ENCODE peak calls at places on chromosomes 1 and 21, in four cellular contexts. F, L, N and T are unnamed samples.
A peak's percentile ranks its signal among the peaks of the same experiment; 100 is the strongest.

GRCh38 chr1:40299366-40300248 is 17.5 kb downstream of the COL9A2 start:
- DNase-seq in F (no peak), L (peak; percentile 65), N (peak; percentile 67), T (no peak)

GRCh38 chr1:116375884-116376733 is 3.1 kb downstream of the ATP1A1 start:
- DNase-seq in F (peak; percentile 20), L (peak; percentile 78), N (peak; percentile 80), T (no peak)

GRCh38 chr1:204793259-204793658 is 77.4 kb upstream of the NFASC start:
- DNase-seq in F (no peak), L (no peak), N (no peak), T (no peak)

GRCh38 chr1:27141266-27142003 is 13.5 kb downstream of the SLC9A1 start:
- DNase-seq in F (no peak), L (no peak), N (no peak), T (no peak)

GRCh38 chr1:119686661-119687060 is 25.1 kb upstream of the PHGDH start:
- DNase-seq in F (no peak), L (no peak), N (no peak), T (no peak)

GRCh38 chr1:189821838-189822237 is 655.8 kb downstream of the BRINP3 start:
- DNase-seq in F (no peak), L (peak; percentile 6), N (no peak), T (no peak)

GRCh38 chr1:12153181-12153785 is 13.5 kb upstream of the TNFRSF1B start:
- DNase-seq in F (peak; percentile 80), L (peak; percentile 67), N (peak; percentile 77), T (no peak)

GRCh38 chr1:15180189-15180588 is 26.6 kb downstream of the TMEM51 start:
- DNase-seq in F (no peak), L (no peak), N (no peak), T (no peak)

GRCh38 chr1:167221126-167221803 is 579 bp downstream of the POU2F1 start:
- DNase-seq in F (no peak), L (no peak), N (peak; percentile 16), T (peak; percentile 46)

GRCh38 chr1:2974701-2975301 is 46.5 kb upstream of the ACTRT2 start:
- DNase-seq in F (no peak), L (no peak), N (no peak), T (no peak)

GRCh38 chr1:26848947-26849774 is 13.8 kb upstream of the SFN start:
- DNase-seq in F (no peak), L (peak; percentile 80), N (peak; percentile 48), T (no peak)

GRCh38 chr1:221099747-221100146 is 220.5 kb downstream of the HLX start:
- DNase-seq in F (no peak), L (no peak), N (no peak), T (no peak)

GRCh38 chr1:201949491-201949890 is 3.1 kb upstream of the LMOD1 start:
- DNase-seq in F (no peak), L (no peak), N (no peak), T (no peak)

GRCh38 chr1:47424336-47424982 is 8.4 kb downstream of the FOXE3 start:
- DNase-seq in F (no peak), L (peak; percentile 14), N (peak; percentile 60), T (no peak)

GRCh38 chr21:22758478-22758877 is 1760.3 kb downstream of the NCAM2 start:
- DNase-seq in F (no peak), L (no peak), N (no peak), T (no peak)

GRCh38 chr1:202221911-202222909 is 28.6 kb downstream of the LGR6 start:
- DNase-seq in F (no peak), L (no peak), N (no peak), T (no peak)

GRCh38 chr1:155272466-155273133 is 704 bp downstream of the CLK2 start:
- DNase-seq in F (no peak), L (peak; percentile 63), N (peak; percentile 63), T (no peak)

GRCh38 chr1:186985889-186986491 is 157.2 kb downstream of the PLA2G4A start:
- DNase-seq in F (peak; percentile 54), L (peak; percentile 36), N (peak; percentile 84), T (no peak)

GRCh38 chr21:44444286-44444931 is 10.9 kb upstream of the LRRC3 start:
- DNase-seq in F (no peak), L (no peak), N (no peak), T (no peak)

GRCh38 chr1:230421485-230421884 is 4.6 kb downstream of the PGBD5 start:
- DNase-seq in F (no peak), L (no peak), N (no peak), T (no peak)

GRCh38 chr1:229258031-229258850 is 12.7 kb upstream of the RAB4A start:
- DNase-seq in F (peak; percentile 78), L (peak; percentile 33), N (peak; percentile 84), T (peak; percentile 46)

GRCh38 chr1:213019450-213019849 is 3.8 kb upstream of the ANGEL2 start:
- DNase-seq in F (no peak), L (no peak), N (no peak), T (no peak)

GRCh38 chr1:24027838-24028468 is 47.8 kb upstream of the SRSF10 start:
- DNase-seq in F (peak; percentile 23), L (peak; percentile 43), N (peak; percentile 81), T (no peak)

GRCh38 chr1:212607206-212607923 is 1.2 kb upstream of the ATF3 start:
- DNase-seq in F (peak; percentile 53), L (no peak), N (no peak), T (peak; percentile 14)

GRCh38 chr1:109263597-109264378 is 14.4 kb downstream of the CELSR2 start:
- DNase-seq in F (peak; percentile 82), L (peak; percentile 46), N (peak; percentile 84), T (peak; percentile 97)

GRCh38 chr1:24930703-24931480 is 816 bp upstream of the RUNX3 start:
- DNase-seq in F (no peak), L (no peak), N (no peak), T (no peak)

GRCh38 chr1:37449936-37450335 is 24.4 kb upstream of the ZC3H12A start:
- DNase-seq in F (peak; percentile 63), L (no peak), N (no peak), T (no peak)

GRCh38 chr1:41482001-41482765 is 2.3 kb downstream of the EDN2 start:
- DNase-seq in F (no peak), L (no peak), N (no peak), T (no peak)

GRCh38 chr1:225670356-225670755 is 17.4 kb upstream of the ENAH start:
- DNase-seq in F (no peak), L (peak; percentile 59), N (no peak), T (no peak)

GRCh38 chr1:44653107-44653964 is 20.9 kb downstream of the TMEM53 start:
- DNase-seq in F (no peak), L (no peak), N (no peak), T (no peak)

GRCh38 chr1:20343937-20344302 is 53.2 kb downstream of the VWA5B1 start:
- DNase-seq in F (no peak), L (no peak), N (no peak), T (no peak)

GRCh38 chr1:206469933-206470691 is at the start of gene IKBKE:
- DNase-seq in F (peak; percentile 73), L (peak; percentile 58), N (peak; percentile 69), T (no peak)
- TF ChIP-seq CTCF in F (peak; percentile 30), L (no peak), N (peak; percentile 44), T (peak; percentile 25)

DNA sequence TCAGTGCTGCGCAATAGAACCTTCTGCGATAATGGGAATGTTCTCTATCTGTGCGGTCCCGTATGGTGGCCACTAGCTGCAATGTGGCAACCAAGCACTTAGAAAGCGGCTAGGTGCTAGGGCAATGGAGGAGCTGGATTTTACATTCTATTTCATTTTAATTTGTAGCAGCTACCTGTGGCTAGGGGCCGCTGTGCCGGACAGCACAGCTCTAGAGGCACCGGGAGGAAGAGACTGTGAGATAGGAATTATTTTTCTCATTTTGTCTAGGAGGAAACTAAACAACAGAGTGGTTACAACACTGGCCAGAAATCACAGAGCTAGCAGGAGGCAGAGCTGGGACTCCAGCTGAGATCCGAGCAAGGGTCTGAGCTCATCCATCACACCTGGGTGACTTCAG is 130.6 kb upstream of the CD34 start:
- DNase-seq in F (no peak), L (no peak), N (no peak), T (no peak)
- TF ChIP-seq CTCF in F (no peak), L (no peak), N (no peak), T (no peak)

GRCh38 chr21:21690068-21690665 is 692.0 kb downstream of the NCAM2 start:
- DNase-seq in F (no peak), L (no peak), N (no peak), T (no peak)

GRCh38 chr21:21688877-21689276 is 690.7 kb downstream of the NCAM2 start:
- DNase-seq in F (no peak), L (peak; percentile 18), N (peak; percentile 62), T (no peak)
- TF ChIP-seq CTCF in F (no peak), L (peak; percentile 52), N (peak; percentile 59), T (peak; percentile 43)

DNA sequence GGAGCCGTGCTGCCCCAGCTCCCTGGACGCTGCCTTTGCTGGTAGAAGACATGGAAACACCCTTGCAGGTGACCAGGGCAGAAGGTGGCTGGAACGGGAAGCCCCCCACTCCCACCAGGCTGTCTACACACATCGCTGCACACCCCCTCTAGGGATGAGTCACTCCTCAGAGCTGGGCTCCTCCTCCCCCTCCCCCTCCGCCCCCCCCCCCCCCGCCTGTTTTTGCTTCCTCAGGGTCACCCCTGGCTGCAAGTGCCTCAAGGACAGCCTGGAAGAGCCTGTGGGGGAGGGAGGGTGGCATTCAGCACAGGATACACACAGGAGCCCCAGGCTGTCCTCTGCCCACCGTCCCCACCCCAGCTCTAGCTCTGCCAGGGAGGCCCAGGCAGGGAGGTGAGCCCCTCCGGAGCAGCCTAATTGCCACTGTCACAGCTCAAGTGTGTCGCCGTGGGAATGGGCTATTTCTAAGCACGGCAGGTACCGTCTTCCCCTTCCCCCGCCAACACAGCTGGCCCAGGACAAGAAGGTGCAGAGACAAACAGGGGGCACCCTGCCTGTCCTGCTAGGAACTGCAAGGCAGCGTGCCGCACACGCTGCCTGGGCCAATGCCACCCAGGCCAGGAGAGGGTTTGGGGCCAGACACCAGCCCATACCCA is 2.5 kb downstream of the FNDC10 start:
- DNase-seq in F (peak; percentile 46), L (no peak), N (no peak), T (no peak)
- TF ChIP-seq CTCF in F (peak; percentile 25), L (no peak), N (peak; percentile 37), T (peak; percentile 35)

GRCh38 chr1:81780705-81781454 is 19.9 kb upstream of the ADGRL2 start:
- DNase-seq in F (no peak), L (no peak), N (no peak), T (no peak)

GRCh38 chr1:81781749-81782148 is 19.0 kb upstream of the ADGRL2 start:
- DNase-seq in F (no peak), L (no peak), N (no peak), T (no peak)
- TF ChIP-seq CTCF in F (no peak), L (no peak), N (peak; percentile 10), T (no peak)

GRCh38 chr1:232942413-232943294 is 7.8 kb upstream of the NTPCR start:
- DNase-seq in F (no peak), L (no peak), N (no peak), T (no peak)

GRCh38 chr1:232937741-232938375 is 12.6 kb upstream of the NTPCR start:
- DNase-seq in F (no peak), L (no peak), N (peak; percentile 42), T (no peak)

GRCh38 chr1:232938926-232939325 is 11.5 kb upstream of the NTPCR start:
- DNase-seq in F (no peak), L (no peak), N (no peak), T (no peak)

GRCh38 chr1:232939748-232940147 is 10.7 kb upstream of the NTPCR start:
- DNase-seq in F (no peak), L (no peak), N (no peak), T (no peak)

DNA sequence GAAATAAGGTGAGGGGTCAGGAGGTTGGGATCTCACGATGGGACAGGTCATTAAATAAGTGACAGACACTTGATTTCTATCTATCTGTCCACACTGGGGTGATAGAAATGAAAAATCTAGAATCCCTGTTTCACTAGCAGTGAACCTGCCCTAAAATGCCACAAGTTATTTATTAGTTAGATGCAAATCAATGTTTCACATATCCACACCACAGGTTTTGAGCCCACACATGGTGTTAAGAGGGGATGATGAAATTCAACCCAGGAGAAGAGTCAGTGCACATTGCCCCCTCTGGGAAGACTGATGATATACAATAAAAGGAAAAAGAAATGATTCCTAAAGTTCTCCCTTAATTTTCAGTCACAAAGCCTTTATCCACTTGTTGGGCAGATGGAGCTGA is 10.1 kb upstream of the NTPCR start:
- DNase-seq in F (no peak), L (no peak), N (no peak), T (no peak)
- TF ChIP-seq CTCF in F (no peak), L (no peak), N (no peak), T (no peak)